ENCODE peak calls at places on chromosomes 11 and 22, in four cellular contexts. X is GM12891, J is H1, T is SK-N-SH. W is an unnamed sample.

GRCh38 chr11:36377759-36378553 is 81.9 kb downstream of the PRR5L start:
- DNase-seq in X (no peak), T (no peak), J (no peak), W (no peak)

GRCh38 chr22:42662114-42663021 is 13.2 kb upstream of the CYB5R3 start:
- DNase-seq in J (no peak), T (peak; percentile 88), X (peak; percentile 70), W (peak; percentile 86)

GRCh38 chr11:17915500-17916143 is 97.2 kb downstream of the SERGEF start:
- DNase-seq in T (no peak), X (no peak), J (no peak), W (no peak)

GRCh38 chr11:66688561-66689534 is 11.2 kb upstream of the RBM4B start:
- DNase-seq in T (peak; percentile 14), X (no peak), J (no peak), W (no peak)

GRCh38 chr11:27404427-27404826 is 41.4 kb upstream of the CCDC34 start:
- DNase-seq in J (no peak), T (no peak), X (no peak), W (no peak)

GRCh38 chr11:130740819-130741218 is 175.5 kb downstream of the SNX19 start:
- DNase-seq in T (no peak), X (no peak), J (no peak), W (no peak)

GRCh38 chr11:126631399-126631798 is 275.9 kb downstream of the ST3GAL4 start:
- DNase-seq in J (no peak), X (no peak), T (no peak), W (no peak)

GRCh38 chr11:43920598-43921419 is 21.6 kb upstream of the C11orf96 start:
- DNase-seq in T (no peak), J (no peak), X (no peak), W (no peak)

GRCh38 chr11:1298695-1299492 is 10.5 kb downstream of the TOLLIP start:
- DNase-seq in X (no peak), J (no peak), T (no peak), W (no peak)

DNA sequence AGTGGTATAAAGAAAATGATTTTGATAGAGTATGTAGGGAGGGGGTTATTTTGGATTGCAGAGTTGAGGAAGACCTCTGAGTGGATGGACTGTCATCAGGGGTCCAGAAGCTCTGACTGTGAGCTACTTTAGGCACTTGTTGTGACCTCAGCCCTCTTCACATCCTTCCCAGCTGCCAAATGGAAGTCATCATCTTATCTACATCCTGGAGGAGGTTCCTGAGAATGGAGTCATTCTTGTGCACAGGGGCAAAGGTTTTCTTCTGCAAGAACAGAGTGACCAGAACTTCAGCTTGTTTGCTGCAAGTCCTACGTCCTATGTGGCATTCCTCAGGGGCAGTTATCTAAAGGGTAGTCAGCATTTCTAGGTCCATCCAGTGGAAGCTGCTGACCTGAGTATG is 393.8 kb downstream of the AASDHPPT start:
- DNase-seq in X (no peak), J (no peak), T (no peak), W (no peak)
- TF ChIP-seq TAF1 in X (no peak), J (no peak), T (no peak), W (no peak)

DNA sequence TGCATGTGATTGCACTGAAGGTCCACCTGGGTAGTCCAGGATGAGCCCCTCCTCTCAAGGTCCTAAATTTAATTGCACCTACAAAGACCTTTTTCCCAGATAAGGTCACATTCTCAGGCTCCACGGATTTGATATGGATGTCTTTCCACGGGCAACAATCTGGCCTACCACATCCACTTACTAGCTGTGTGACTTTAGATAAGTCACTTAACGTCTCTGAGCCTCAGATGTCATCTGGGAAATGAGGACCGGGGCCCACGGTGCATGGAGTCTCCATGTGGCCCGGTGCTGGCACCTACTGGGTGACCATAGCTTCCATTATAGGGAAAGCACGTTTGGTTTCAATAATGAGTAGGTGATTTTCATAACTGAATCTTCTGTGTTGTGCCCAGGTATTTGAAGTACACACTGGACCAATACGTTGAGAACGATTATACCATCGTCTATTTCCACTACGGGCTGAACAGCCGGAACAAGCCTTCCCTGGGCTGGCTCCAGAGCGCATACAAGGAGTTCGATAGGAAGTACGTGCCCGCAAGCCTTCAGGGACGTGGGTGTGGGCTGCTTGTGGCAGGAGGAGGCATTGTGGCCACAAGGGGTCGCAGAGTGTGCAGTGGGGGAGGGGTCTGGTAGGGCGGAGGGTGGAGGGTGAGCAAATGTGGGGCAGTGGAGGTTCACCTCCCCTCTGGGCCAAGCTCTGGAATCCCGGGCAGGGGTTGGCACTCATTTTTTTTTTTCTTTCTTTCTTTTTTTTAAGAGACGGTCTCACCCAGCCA is 55.7 kb downstream of the ARHGAP8 start:
- DNase-seq in T (peak; percentile 77), X (no peak), J (no peak), W (no peak)
- TF ChIP-seq TAF1 in T (no peak), X (no peak), J (no peak), W (no peak)

GRCh38 chr22:46391486-46392136 is 56.1 kb downstream of the TRMU start:
- DNase-seq in T (no peak), X (no peak), J (no peak), W (no peak)
- TF ChIP-seq TAF1 in T (no peak), X (no peak), J (no peak), W (no peak)

GRCh38 chr11:81368192-81368591 is 1365.5 kb downstream of the FAM181B start:
- DNase-seq in J (no peak), X (no peak), T (no peak), W (no peak)
- TF ChIP-seq TAF1 in J (no peak), X (no peak), T (no peak), W (no peak)

W was measured in GM12892.